ENCODE peak calls at places on chromosomes 3 and 15, in four cellular contexts. U is upper lobe of left lung, V is PC-9, R is GM23338. G is an unnamed sample. For H3K4me1, the result is how much of the 10 kb centered on the place peaks cover.

GRCh38 chr3:133522036-133522435 is 51.5 kb upstream of the CDV3 start:
- DNase-seq in V (no peak), R (no peak), U (no peak), G (no peak)

GRCh38 chr3:184241447-184242296 is 7.1 kb downstream of the ALG3 start:
- DNase-seq in R (peak), V (peak), U (peak), G (no peak)

GRCh38 chr15:47129033-47129432 is 588.3 kb upstream of the SEMA6D start:
- DNase-seq in U (no peak), R (no peak), V (no peak), G (no peak)

GRCh38 chr15:72483279-72483678 is 9.1 kb downstream of the ARIH1 start:
- DNase-seq in U (no peak), R (no peak), V (no peak), G (no peak)

GRCh38 chr3:183745300-183746098 is 47.9 kb downstream of the YEATS2 start:
- DNase-seq in U (no peak), V (no peak), R (peak), G (no peak)

GRCh38 chr3:84724877-84725276 is 233.9 kb upstream of the CADM2 start:
- DNase-seq in U (no peak), R (no peak), V (peak), G (no peak)

GRCh38 chr15:62544446-62544845 is 379.4 kb upstream of the C2CD4B start:
- DNase-seq in R (no peak), U (no peak), V (no peak), G (peak)

GRCh38 chr3:196398782-196399181 is 33.4 kb downstream of the UBXN7 start:
- DNase-seq in V (no peak), R (no peak), U (no peak), G (no peak)

GRCh38 chr15:90903733-90904536 is 833 bp downstream of the MAN2A2 start:
- DNase-seq in R (peak), V (no peak), U (peak), G (no peak)

GRCh38 chr3:43753743-43754142 is 63.0 kb downstream of the ABHD5 start:
- DNase-seq in R (no peak), V (no peak), U (no peak), G (no peak)

GRCh38 chr15:85003593-85004312 is 22.1 kb downstream of the PDE8A start:
- DNase-seq in U (peak), V (no peak), R (no peak), G (no peak)

GRCh38 chr3:13546667-13547171 is 2.2 kb upstream of the FBLN2 start:
- DNase-seq in U (no peak), R (no peak), V (peak), G (no peak)

GRCh38 chr3:12588674-12589054 is 31.8 kb downstream of the MKRN2 start:
- DNase-seq in R (no peak), V (no peak), U (peak), G (no peak)

GRCh38 chr15:35665855-35666536 is 120.0 kb upstream of the DPH6 start:
- DNase-seq in U (no peak), V (no peak), R (no peak), G (no peak)

GRCh38 chr3:194112120-194113106 is 23.5 kb upstream of the HES1 start:
- DNase-seq in R (no peak), V (peak), U (peak), G (no peak)

GRCh38 chr3:70832035-70832795 is 519.8 kb upstream of the MDFIC2 start:
- DNase-seq in R (no peak), V (no peak), U (peak), G (peak)

GRCh38 chr3:124774305-124774673 is 44.0 kb downstream of the UMPS start:
- DNase-seq in R (peak), U (no peak), V (peak), G (no peak)

GRCh38 chr3:63479661-63480035 is 172.8 kb upstream of the SNTN start:
- DNase-seq in U (no peak), V (no peak), R (no peak), G (no peak)

DNA sequence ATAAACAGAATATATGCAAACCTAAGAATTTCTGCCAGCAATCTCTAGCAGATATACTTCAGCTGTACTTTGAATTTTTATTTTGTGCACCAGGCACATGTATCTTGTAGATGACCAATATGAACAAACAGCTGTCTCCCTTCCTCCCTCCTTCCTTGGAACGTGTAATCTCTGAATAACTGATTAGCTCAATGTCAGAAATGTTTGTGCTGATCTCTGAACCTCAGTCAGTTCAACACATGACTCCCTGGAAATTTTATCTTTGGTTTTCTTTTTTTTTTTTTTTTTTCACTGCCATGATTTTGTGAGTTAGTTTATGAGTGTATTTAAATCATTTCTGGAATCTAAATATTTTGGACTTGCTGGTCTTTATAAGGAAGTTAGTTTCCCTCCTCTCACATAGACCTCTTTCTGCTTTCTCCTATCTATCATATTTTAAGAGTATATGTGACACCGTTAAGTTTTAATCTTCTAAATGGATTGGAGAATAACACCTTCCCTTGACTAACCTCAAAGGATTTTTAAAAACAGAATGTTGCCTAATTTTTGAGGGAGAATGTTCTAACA is 69.4 kb downstream of the MAP2K5 start:
- DNase-seq in V (no peak), R (no peak), U (no peak), G (no peak)
- H3K27ac ChIP-seq in V (no peak), R (no peak), U (no peak), G (no peak)

GRCh38 chr15:74197176-74197965 is 5.2 kb downstream of the STRA6 start:
- DNase-seq in U (no peak), R (no peak), V (no peak), G (no peak)
- H3K4me1 ChIP-seq in U (under half), R (under half), V (half or more), G (under half)

DNA sequence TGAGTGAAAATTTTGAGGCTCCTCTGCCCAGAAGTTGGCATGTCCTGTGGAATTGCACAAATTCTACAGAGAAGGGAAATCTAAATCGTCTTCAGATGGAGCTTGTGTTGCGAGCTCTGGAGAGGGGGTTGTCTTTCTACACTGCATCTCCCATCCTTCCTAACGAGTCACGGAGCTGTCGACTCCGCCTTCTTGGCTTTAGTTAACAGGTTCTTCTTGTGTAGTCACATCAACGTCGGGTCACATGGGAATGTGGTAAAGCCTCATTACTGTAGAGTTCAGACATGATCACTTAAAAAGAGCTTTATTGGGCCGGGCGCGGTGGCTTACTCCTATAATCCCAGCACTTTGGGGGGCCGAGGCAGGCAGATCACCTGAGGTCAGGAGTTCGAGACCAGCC is 60.0 kb downstream of the DNASE1L3 start:
- DNase-seq in R (no peak), V (no peak), U (no peak), G (no peak)
- H3K27ac ChIP-seq in R (no peak), V (no peak), U (no peak), G (no peak)

DNA sequence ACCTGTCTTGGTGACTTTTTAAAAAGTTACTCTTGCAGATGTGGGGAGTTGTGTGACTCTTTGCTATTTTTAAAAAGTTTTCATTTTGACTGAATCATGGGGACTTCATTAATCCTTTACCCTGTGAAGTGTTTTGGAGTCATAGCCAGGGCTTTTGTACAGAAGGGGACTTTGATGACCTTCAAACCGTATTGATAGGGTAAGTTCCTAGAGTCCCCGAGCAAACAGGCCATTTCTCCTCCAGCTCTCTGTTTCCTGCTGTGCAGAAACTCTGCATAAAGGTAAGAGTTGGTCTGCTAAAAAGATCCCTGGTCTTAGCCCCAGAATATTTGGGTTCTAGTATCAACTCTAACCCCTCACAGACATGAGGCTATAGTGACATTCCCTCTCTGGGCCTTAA is 170.8 kb upstream of the BCL6 start:
- DNase-seq in R (peak), U (no peak), V (no peak), G (no peak)
- H3K4me1 ChIP-seq in R (half or more), U (under half), V (half or more), G (under half)

DNA sequence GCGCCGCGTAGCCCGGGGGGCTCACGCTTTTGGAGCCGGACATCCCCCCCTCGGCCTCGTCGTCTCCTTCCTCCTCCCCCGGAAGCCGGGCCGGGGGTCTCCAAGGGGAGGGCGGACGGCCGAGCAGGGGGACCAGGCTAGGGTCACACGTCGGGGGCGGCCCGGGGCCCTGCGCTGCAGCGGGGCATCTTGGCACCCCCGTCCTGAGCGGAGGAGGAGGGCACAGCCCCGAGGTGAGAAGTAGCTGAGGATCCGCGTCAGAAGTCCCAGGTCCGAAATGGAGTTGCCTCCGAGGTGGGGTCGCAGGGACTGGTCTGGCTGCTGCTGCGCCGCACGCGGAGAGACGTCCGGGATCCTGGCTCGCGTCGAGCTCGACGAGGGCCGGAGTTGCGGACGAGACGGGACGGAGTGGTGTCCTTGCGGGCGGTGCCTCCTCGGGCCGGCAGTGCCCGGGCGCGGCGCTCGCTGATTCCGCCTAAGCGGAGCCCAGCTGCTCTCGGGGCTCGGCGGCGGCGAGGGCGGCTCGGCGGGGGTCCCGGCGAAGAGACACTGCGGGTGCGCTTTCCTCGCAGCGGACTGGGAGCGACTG is at the start of gene ADCY5:
- DNase-seq in U (no peak), V (no peak), R (peak), G (no peak)
- H3K27ac ChIP-seq in U (peak), V (no peak), R (no peak), G (peak)